ENCODE peak calls at places on chromosomes 11 and 22, in eight cellular contexts. One of them, this sample, is unnamed.

GRCh38 chr11:60946601-60947265 is 5.2 kb downstream of the SLC15A3 start:
- DNase-seq in endothelial cell: no peak
- DNase-seq in Peyer's patch: no peak
- DNase-seq in HFFc6: no peak
- DNase-seq in heart right ventricle: no peak
- DNase-seq in Daoy: no peak
- DNase-seq in T-cell: no peak
- DNase-seq in stimulated activated CD8-positive, alpha-beta memory T cell treated with anti-CD3 and anti-CD28 coated beads, Interleukin-12 subunit alpha, Interleukin-12 subunit beta, amount 100 ng/mL, for 1 hour: no peak
- DNase-seq in this sample: no peak

GRCh38 chr11:48013269-48013901 is 33.0 kb downstream of the PTPRJ start:
- DNase-seq in T-cell: peak
- DNase-seq in endothelial cell: no peak
- DNase-seq in Daoy: peak
- DNase-seq in Peyer's patch: peak
- DNase-seq in heart right ventricle: no peak
- DNase-seq in stimulated activated CD8-positive, alpha-beta memory T cell treated with anti-CD3 and anti-CD28 coated beads, Interleukin-12 subunit alpha, Interleukin-12 subunit beta, amount 100 ng/mL, for 1 hour: no peak
- DNase-seq in HFFc6: peak
- DNase-seq in this sample: no peak

GRCh38 chr11:68959465-68960298 is 21.1 kb downstream of the MRGPRD start:
- DNase-seq in HFFc6: no peak
- DNase-seq in heart right ventricle: no peak
- DNase-seq in Peyer's patch: no peak
- DNase-seq in Daoy: no peak
- DNase-seq in endothelial cell: no peak
- DNase-seq in stimulated activated CD8-positive, alpha-beta memory T cell treated with anti-CD3 and anti-CD28 coated beads, Interleukin-12 subunit alpha, Interleukin-12 subunit beta, amount 100 ng/mL, for 1 hour: no peak
- DNase-seq in T-cell: no peak
- DNase-seq in this sample: no peak

GRCh38 chr22:43007519-43008102 is 7.3 kb downstream of the PACSIN2 start:
- DNase-seq in Peyer's patch: peak
- DNase-seq in HFFc6: peak
- DNase-seq in stimulated activated CD8-positive, alpha-beta memory T cell treated with anti-CD3 and anti-CD28 coated beads, Interleukin-12 subunit alpha, Interleukin-12 subunit beta, amount 100 ng/mL, for 1 hour: no peak
- DNase-seq in heart right ventricle: no peak
- DNase-seq in Daoy: peak
- DNase-seq in endothelial cell: no peak
- DNase-seq in T-cell: no peak
- DNase-seq in this sample: peak

GRCh38 chr11:22807855-22808558 is 21.6 kb downstream of the SVIP start:
- DNase-seq in HFFc6: no peak
- DNase-seq in stimulated activated CD8-positive, alpha-beta memory T cell treated with anti-CD3 and anti-CD28 coated beads, Interleukin-12 subunit alpha, Interleukin-12 subunit beta, amount 100 ng/mL, for 1 hour: no peak
- DNase-seq in Daoy: no peak
- DNase-seq in Peyer's patch: no peak
- DNase-seq in heart right ventricle: no peak
- DNase-seq in endothelial cell: no peak
- DNase-seq in T-cell: no peak
- DNase-seq in this sample: no peak

GRCh38 chr11:125408281-125408680 is 87.8 kb downstream of the FEZ1 start:
- DNase-seq in stimulated activated CD8-positive, alpha-beta memory T cell treated with anti-CD3 and anti-CD28 coated beads, Interleukin-12 subunit alpha, Interleukin-12 subunit beta, amount 100 ng/mL, for 1 hour: no peak
- DNase-seq in HFFc6: no peak
- DNase-seq in heart right ventricle: no peak
- DNase-seq in T-cell: no peak
- DNase-seq in Peyer's patch: no peak
- DNase-seq in endothelial cell: no peak
- DNase-seq in Daoy: no peak
- DNase-seq in this sample: no peak

GRCh38 chr11:44177905-44178304 is 82.4 kb downstream of the EXT2 start:
- DNase-seq in T-cell: no peak
- DNase-seq in Peyer's patch: no peak
- DNase-seq in stimulated activated CD8-positive, alpha-beta memory T cell treated with anti-CD3 and anti-CD28 coated beads, Interleukin-12 subunit alpha, Interleukin-12 subunit beta, amount 100 ng/mL, for 1 hour: no peak
- DNase-seq in Daoy: no peak
- DNase-seq in heart right ventricle: no peak
- DNase-seq in endothelial cell: no peak
- DNase-seq in HFFc6: no peak
- DNase-seq in this sample: no peak

GRCh38 chr22:20972933-20973577 is 6.0 kb downstream of the AIFM3 start:
- DNase-seq in HFFc6: no peak
- DNase-seq in endothelial cell: no peak
- DNase-seq in heart right ventricle: no peak
- DNase-seq in Daoy: no peak
- DNase-seq in Peyer's patch: no peak
- DNase-seq in stimulated activated CD8-positive, alpha-beta memory T cell treated with anti-CD3 and anti-CD28 coated beads, Interleukin-12 subunit alpha, Interleukin-12 subunit beta, amount 100 ng/mL, for 1 hour: no peak
- DNase-seq in T-cell: no peak
- DNase-seq in this sample: no peak

GRCh38 chr22:48719978-48720661 is 1107.6 kb downstream of the BRD1 start:
- DNase-seq in Peyer's patch: no peak
- DNase-seq in T-cell: no peak
- DNase-seq in HFFc6: no peak
- DNase-seq in Daoy: peak
- DNase-seq in heart right ventricle: no peak
- DNase-seq in stimulated activated CD8-positive, alpha-beta memory T cell treated with anti-CD3 and anti-CD28 coated beads, Interleukin-12 subunit alpha, Interleukin-12 subunit beta, amount 100 ng/mL, for 1 hour: no peak
- DNase-seq in endothelial cell: peak
- DNase-seq in this sample: no peak

GRCh38 chr11:61782841-61783240 is 9.6 kb downstream of the TMEM258 start:
- DNase-seq in endothelial cell: no peak
- DNase-seq in T-cell: no peak
- DNase-seq in HFFc6: no peak
- DNase-seq in Peyer's patch: no peak
- DNase-seq in Daoy: no peak
- DNase-seq in stimulated activated CD8-positive, alpha-beta memory T cell treated with anti-CD3 and anti-CD28 coated beads, Interleukin-12 subunit alpha, Interleukin-12 subunit beta, amount 100 ng/mL, for 1 hour: no peak
- DNase-seq in heart right ventricle: no peak
- DNase-seq in this sample: peak

GRCh38 chr11:5293028-5293427 is 8.7 kb downstream of the OR51B4 start:
- DNase-seq in stimulated activated CD8-positive, alpha-beta memory T cell treated with anti-CD3 and anti-CD28 coated beads, Interleukin-12 subunit alpha, Interleukin-12 subunit beta, amount 100 ng/mL, for 1 hour: no peak
- DNase-seq in T-cell: no peak
- DNase-seq in Daoy: no peak
- DNase-seq in HFFc6: no peak
- DNase-seq in Peyer's patch: no peak
- DNase-seq in heart right ventricle: no peak
- DNase-seq in endothelial cell: no peak
- DNase-seq in this sample: peak

GRCh38 chr11:109425554-109425953 is 3.6 kb downstream of the C11orf87 start:
- DNase-seq in Peyer's patch: no peak
- DNase-seq in Daoy: no peak
- DNase-seq in HFFc6: no peak
- DNase-seq in T-cell: no peak
- DNase-seq in endothelial cell: no peak
- DNase-seq in heart right ventricle: no peak
- DNase-seq in stimulated activated CD8-positive, alpha-beta memory T cell treated with anti-CD3 and anti-CD28 coated beads, Interleukin-12 subunit alpha, Interleukin-12 subunit beta, amount 100 ng/mL, for 1 hour: no peak
- DNase-seq in this sample: no peak